ENCODE peak calls at places on chromosomes 2 and 18, in seven cellular contexts. One of them, this sample, is unnamed.

GRCh38 chr2:74328074-74328473 is 15.1 kb downstream of the SLC4A5 start:
- DNase-seq in suprapubic skin: no peak
- DNase-seq in stomach: no peak
- DNase-seq in SK-N-SH: no peak
- DNase-seq in AG09309: no peak
- DNase-seq in HFF-Myc: no peak
- DNase-seq in AG04449: no peak
- DNase-seq in this sample: peak

GRCh38 chr2:186683341-186683740 is 10.5 kb upstream of the FAM171B start:
- DNase-seq in SK-N-SH: no peak
- DNase-seq in suprapubic skin: no peak
- DNase-seq in HFF-Myc: no peak
- DNase-seq in AG09309: no peak
- DNase-seq in AG04449: no peak
- DNase-seq in stomach: no peak
- DNase-seq in this sample: no peak

GRCh38 chr2:99881901-99882591 is 260.3 kb downstream of the AFF3 start:
- DNase-seq in AG04449: peak
- DNase-seq in HFF-Myc: peak
- DNase-seq in SK-N-SH: peak
- DNase-seq in suprapubic skin: no peak
- DNase-seq in AG09309: peak
- DNase-seq in stomach: no peak
- DNase-seq in this sample: no peak

GRCh38 chr2:149827585-149828156 is 240.1 kb upstream of the MMADHC start:
- DNase-seq in AG09309: no peak
- DNase-seq in AG04449: no peak
- DNase-seq in SK-N-SH: no peak
- DNase-seq in stomach: no peak
- DNase-seq in suprapubic skin: no peak
- DNase-seq in HFF-Myc: no peak
- DNase-seq in this sample: no peak

GRCh38 chr2:68994864-68995263 is 18.1 kb upstream of the ANTXR1 start:
- DNase-seq in suprapubic skin: peak
- DNase-seq in stomach: no peak
- DNase-seq in HFF-Myc: no peak
- DNase-seq in AG09309: peak
- DNase-seq in AG04449: no peak
- DNase-seq in SK-N-SH: no peak
- DNase-seq in this sample: peak

GRCh38 chr2:155176345-155176744 is 477.9 kb downstream of the KCNJ3 start:
- DNase-seq in suprapubic skin: no peak
- DNase-seq in SK-N-SH: no peak
- DNase-seq in HFF-Myc: no peak
- DNase-seq in stomach: no peak
- DNase-seq in AG09309: no peak
- DNase-seq in AG04449: no peak
- DNase-seq in this sample: no peak

GRCh38 chr2:10065683-10066055 is 14.5 kb downstream of the CYS1 start:
- DNase-seq in suprapubic skin: no peak
- DNase-seq in SK-N-SH: no peak
- DNase-seq in stomach: no peak
- DNase-seq in AG09309: no peak
- DNase-seq in AG04449: no peak
- DNase-seq in HFF-Myc: no peak
- DNase-seq in this sample: no peak

GRCh38 chr2:181655519-181655918 is 1.4 kb downstream of the CERKL start:
- DNase-seq in AG04449: no peak
- DNase-seq in AG09309: no peak
- DNase-seq in HFF-Myc: no peak
- DNase-seq in suprapubic skin: no peak
- DNase-seq in stomach: no peak
- DNase-seq in SK-N-SH: no peak
- DNase-seq in this sample: no peak

GRCh38 chr18:35495821-35496368 is 1.9 kb downstream of the INO80C start:
- DNase-seq in AG09309: no peak
- DNase-seq in AG04449: no peak
- DNase-seq in HFF-Myc: no peak
- DNase-seq in SK-N-SH: no peak
- DNase-seq in suprapubic skin: no peak
- DNase-seq in stomach: no peak
- DNase-seq in this sample: no peak

GRCh38 chr18:35494281-35494825 is 3.4 kb downstream of the INO80C start:
- DNase-seq in AG09309: no peak
- DNase-seq in HFF-Myc: no peak
- DNase-seq in stomach: no peak
- DNase-seq in SK-N-SH: no peak
- DNase-seq in AG04449: no peak
- DNase-seq in suprapubic skin: no peak
- DNase-seq in this sample: no peak

GRCh38 chr18:35489913-35490490 is 7.8 kb downstream of the INO80C start:
- DNase-seq in HFF-Myc: no peak
- DNase-seq in suprapubic skin: no peak
- DNase-seq in AG04449: no peak
- DNase-seq in SK-N-SH: peak
- DNase-seq in stomach: no peak
- DNase-seq in AG09309: no peak
- DNase-seq in this sample: no peak

GRCh38 chr18:35490894-35491688 is 6.7 kb downstream of the INO80C start:
- DNase-seq in HFF-Myc: no peak
- DNase-seq in AG04449: no peak
- DNase-seq in AG09309: no peak
- DNase-seq in stomach: no peak
- DNase-seq in suprapubic skin: no peak
- DNase-seq in SK-N-SH: no peak
- DNase-seq in this sample: peak

DNA sequence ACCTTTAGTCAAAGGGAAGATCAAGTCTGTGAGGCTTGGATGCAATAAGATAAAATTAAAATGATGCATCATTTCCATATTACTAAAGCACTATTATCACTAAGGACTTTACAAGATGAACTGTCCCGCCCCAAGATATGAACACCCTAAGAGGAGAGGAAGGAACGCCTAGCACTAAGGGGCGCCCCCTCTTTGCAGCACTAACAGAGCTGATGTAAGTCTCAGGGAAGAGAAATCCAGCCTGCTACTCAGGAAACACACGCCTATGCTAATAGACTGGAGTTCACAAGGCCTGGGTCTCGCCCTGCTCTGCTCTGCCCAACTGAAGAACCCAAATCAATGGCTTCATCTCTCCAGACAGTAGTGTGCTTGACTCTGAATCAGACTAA is 6.1 kb downstream of the INO80C start:
- DNase-seq in AG04449: no peak
- DNase-seq in SK-N-SH: no peak
- DNase-seq in AG09309: no peak
- DNase-seq in HFF-Myc: no peak
- DNase-seq in stomach: no peak
- DNase-seq in suprapubic skin: no peak
- DNase-seq in this sample: peak
- H3K4me3 ChIP-seq in AG04449: no peak
- H3K4me3 ChIP-seq in SK-N-SH: no peak
- H3K4me3 ChIP-seq in AG09309: no peak
- H3K4me3 ChIP-seq in HFF-Myc: no peak
- H3K4me3 ChIP-seq in stomach: no peak
- H3K4me3 ChIP-seq in suprapubic skin: no peak
- H3K4me3 ChIP-seq in this sample: no peak

GRCh38 chr2:85436836-85437487 is 18.4 kb downstream of the SH2D6 start:
- DNase-seq in SK-N-SH: no peak
- DNase-seq in AG09309: no peak
- DNase-seq in HFF-Myc: no peak
- DNase-seq in stomach: no peak
- DNase-seq in suprapubic skin: no peak
- DNase-seq in AG04449: no peak
- DNase-seq in this sample: peak

GRCh38 chr2:85439986-85440385 is 21.5 kb downstream of the SH2D6 start:
- DNase-seq in suprapubic skin: no peak
- DNase-seq in stomach: no peak
- DNase-seq in AG09309: no peak
- DNase-seq in HFF-Myc: no peak
- DNase-seq in AG04449: no peak
- DNase-seq in SK-N-SH: no peak
- DNase-seq in this sample: peak

GRCh38 chr2:85439111-85439477 is 20.6 kb downstream of the SH2D6 start:
- DNase-seq in stomach: no peak
- DNase-seq in AG09309: no peak
- DNase-seq in AG04449: no peak
- DNase-seq in SK-N-SH: no peak
- DNase-seq in suprapubic skin: no peak
- DNase-seq in HFF-Myc: no peak
- DNase-seq in this sample: peak

GRCh38 chr2:85437488-85438290 is 19.2 kb downstream of the SH2D6 start:
- DNase-seq in AG09309: peak
- DNase-seq in AG04449: no peak
- DNase-seq in HFF-Myc: no peak
- DNase-seq in SK-N-SH: peak
- DNase-seq in suprapubic skin: peak
- DNase-seq in stomach: peak
- DNase-seq in this sample: peak

GRCh38 chr2:85438291-85439110 is 20.0 kb downstream of the SH2D6 start:
- DNase-seq in HFF-Myc: no peak
- DNase-seq in suprapubic skin: peak
- DNase-seq in SK-N-SH: no peak
- DNase-seq in AG09309: no peak
- DNase-seq in stomach: peak
- DNase-seq in AG04449: no peak
- DNase-seq in this sample: peak
- TF ChIP-seq CTCF in HFF-Myc: no peak
- TF ChIP-seq CTCF in suprapubic skin: no peak
- TF ChIP-seq CTCF in SK-N-SH: no peak
- TF ChIP-seq CTCF in AG09309: no peak
- TF ChIP-seq CTCF in stomach: no peak
- TF ChIP-seq CTCF in AG04449: no peak
- TF ChIP-seq CTCF in this sample: peak

GRCh38 chr18:12299862-12300261 is 8.2 kb upstream of the TUBB6 start:
- DNase-seq in stomach: no peak
- DNase-seq in HFF-Myc: no peak
- DNase-seq in suprapubic skin: no peak
- DNase-seq in AG09309: no peak
- DNase-seq in SK-N-SH: no peak
- DNase-seq in AG04449: no peak
- DNase-seq in this sample: no peak

GRCh38 chr18:12305211-12305610 is 2.8 kb upstream of the TUBB6 start:
- DNase-seq in stomach: no peak
- DNase-seq in AG09309: no peak
- DNase-seq in HFF-Myc: no peak
- DNase-seq in AG04449: no peak
- DNase-seq in SK-N-SH: no peak
- DNase-seq in suprapubic skin: peak
- DNase-seq in this sample: no peak

GRCh38 chr18:12304351-12305210 is 3.5 kb upstream of the TUBB6 start:
- DNase-seq in SK-N-SH: no peak
- DNase-seq in HFF-Myc: no peak
- DNase-seq in stomach: peak
- DNase-seq in AG04449: no peak
- DNase-seq in AG09309: no peak
- DNase-seq in suprapubic skin: peak
- DNase-seq in this sample: no peak

GRCh38 chr18:12302391-12303147 is 5.5 kb upstream of the TUBB6 start:
- DNase-seq in stomach: no peak
- DNase-seq in SK-N-SH: no peak
- DNase-seq in AG04449: no peak
- DNase-seq in suprapubic skin: peak
- DNase-seq in AG09309: no peak
- DNase-seq in HFF-Myc: no peak
- DNase-seq in this sample: no peak

DNA sequence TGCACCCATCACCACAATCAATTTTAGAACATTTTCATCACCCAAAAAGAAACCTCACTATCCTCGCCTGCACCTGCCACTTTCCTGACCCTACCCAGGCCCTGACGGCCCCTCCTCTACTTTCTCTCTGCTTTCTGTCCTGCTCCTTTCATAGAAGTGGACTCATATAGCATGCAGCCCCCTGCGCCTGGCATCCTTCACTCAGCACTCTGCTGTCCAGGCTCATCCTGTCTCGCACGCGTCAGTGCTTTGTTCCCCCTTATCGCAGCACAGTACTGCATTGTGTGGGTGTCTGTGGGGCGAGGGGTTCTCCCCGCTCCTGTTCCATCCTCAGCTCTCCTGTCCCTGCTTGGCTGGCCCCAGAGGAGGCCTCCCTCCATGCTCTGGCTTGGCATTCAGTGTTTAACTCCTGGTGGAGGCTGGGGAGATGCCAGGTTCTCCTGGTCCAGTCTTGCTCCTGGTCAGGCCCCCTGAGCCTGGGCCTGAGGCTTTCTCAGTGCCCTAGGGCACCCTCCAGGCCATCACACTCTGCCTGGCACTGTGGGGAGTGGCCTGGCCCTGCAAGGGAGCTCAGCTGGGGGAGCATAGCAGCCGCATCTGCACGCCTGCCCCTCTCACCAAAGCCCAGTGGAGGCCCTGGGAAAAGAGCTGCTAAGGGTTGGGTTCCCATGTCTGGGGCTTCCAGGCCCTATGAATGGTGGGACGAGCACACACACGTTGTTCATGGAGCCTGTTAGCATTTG is 6.6 kb upstream of the TUBB6 start:
- DNase-seq in stomach: no peak
- DNase-seq in suprapubic skin: peak
- DNase-seq in HFF-Myc: no peak
- DNase-seq in AG04449: no peak
- DNase-seq in SK-N-SH: no peak
- DNase-seq in AG09309: no peak
- DNase-seq in this sample: no peak
- H3K4me3 ChIP-seq in stomach: no peak
- H3K4me3 ChIP-seq in suprapubic skin: no peak
- H3K4me3 ChIP-seq in HFF-Myc: no peak
- H3K4me3 ChIP-seq in AG04449: no peak
- H3K4me3 ChIP-seq in SK-N-SH: no peak
- H3K4me3 ChIP-seq in AG09309: no peak
- H3K4me3 ChIP-seq in this sample: no peak

GRCh38 chr2:227942021-227942420 is 70.6 kb downstream of the DAW1 start:
- DNase-seq in HFF-Myc: no peak
- DNase-seq in SK-N-SH: no peak
- DNase-seq in suprapubic skin: no peak
- DNase-seq in AG04449: no peak
- DNase-seq in AG09309: no peak
- DNase-seq in stomach: no peak
- DNase-seq in this sample: no peak

GRCh38 chr2:227933891-227934290 is 62.5 kb downstream of the DAW1 start:
- DNase-seq in AG04449: no peak
- DNase-seq in AG09309: no peak
- DNase-seq in HFF-Myc: no peak
- DNase-seq in stomach: no peak
- DNase-seq in SK-N-SH: no peak
- DNase-seq in suprapubic skin: no peak
- DNase-seq in this sample: no peak

DNA sequence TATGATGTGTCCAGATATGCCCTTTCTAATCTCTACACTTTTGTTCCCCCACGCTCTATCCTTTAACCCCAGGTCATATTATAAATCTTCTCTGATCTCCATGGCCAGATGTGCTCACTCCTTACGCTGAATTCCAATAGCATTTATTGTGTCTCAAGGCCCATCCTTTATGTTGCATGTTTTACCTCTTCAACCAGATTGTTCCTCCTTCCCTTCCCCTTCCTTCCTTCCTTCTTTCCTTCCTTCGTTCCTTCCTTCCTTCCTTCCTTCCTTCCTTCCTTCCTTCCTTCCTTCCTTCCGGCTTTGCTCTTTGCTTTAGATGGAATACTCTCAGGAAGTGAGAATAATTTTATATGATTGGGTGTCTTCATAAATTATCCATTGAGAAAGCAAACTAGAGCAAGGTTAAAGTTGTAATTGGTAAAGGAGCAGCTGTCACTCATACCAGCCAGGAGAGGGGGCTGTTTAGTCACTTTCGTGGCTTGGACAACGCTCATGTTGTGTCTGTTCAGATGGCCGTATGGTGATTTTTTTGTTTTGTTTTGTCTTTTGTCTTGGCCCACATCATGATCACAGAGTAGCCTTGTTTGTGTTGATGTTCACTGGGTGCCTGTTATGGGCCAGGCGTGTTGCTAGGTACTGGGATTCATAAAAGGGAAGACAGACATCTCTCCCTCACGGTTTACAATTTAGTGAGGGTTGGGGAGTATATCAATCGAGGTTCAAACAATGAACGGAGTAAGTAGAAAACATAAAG is 68.0 kb downstream of the DAW1 start:
- DNase-seq in stomach: no peak
- DNase-seq in SK-N-SH: peak
- DNase-seq in AG04449: no peak
- DNase-seq in AG09309: no peak
- DNase-seq in suprapubic skin: no peak
- DNase-seq in HFF-Myc: peak
- DNase-seq in this sample: peak
- TF ChIP-seq CTCF in stomach: no peak
- TF ChIP-seq CTCF in SK-N-SH: peak
- TF ChIP-seq CTCF in AG04449: peak
- TF ChIP-seq CTCF in AG09309: peak
- TF ChIP-seq CTCF in suprapubic skin: no peak
- TF ChIP-seq CTCF in HFF-Myc: peak
- TF ChIP-seq CTCF in this sample: peak

This sample was measured in endodermal cell.